ENCODE peak calls at places on chromosome 3, in four cellular contexts. One of them, this sample, is unnamed. For H3K27me3, the result is how much of the 10 kb centered on the place peaks cover.

GRCh38 chr3:60588806-60589205 is 662.4 kb downstream of the FHIT start:
- DNase-seq in Panc1: no peak
- DNase-seq in stomach: no peak
- DNase-seq in colonic mucosa: no peak
- DNase-seq in this sample: no peak

GRCh38 chr3:179921500-179921899 is 115.2 kb downstream of the PEX5L start:
- DNase-seq in colonic mucosa: no peak
- DNase-seq in stomach: no peak
- DNase-seq in Panc1: no peak
- DNase-seq in this sample: no peak

GRCh38 chr3:50623840-50624474 is 7.0 kb downstream of the MAPKAPK3 start:
- DNase-seq in colonic mucosa: no peak
- DNase-seq in stomach: no peak
- DNase-seq in Panc1: no peak
- DNase-seq in this sample: no peak

GRCh38 chr3:88321696-88322095 is 171.9 kb downstream of the C3orf38 start:
- DNase-seq in stomach: no peak
- DNase-seq in colonic mucosa: no peak
- DNase-seq in Panc1: no peak
- DNase-seq in this sample: no peak

GRCh38 chr3:15148614-15149013 is 49.7 kb upstream of the RBSN start:
- DNase-seq in Panc1: no peak
- DNase-seq in colonic mucosa: no peak
- DNase-seq in stomach: no peak
- DNase-seq in this sample: peak

GRCh38 chr3:57094011-57094535 is 33.6 kb downstream of the SPATA12 start:
- DNase-seq in Panc1: no peak
- DNase-seq in colonic mucosa: no peak
- DNase-seq in stomach: no peak
- DNase-seq in this sample: no peak

GRCh38 chr3:19146685-19147650 is 1.3 kb upstream of the KCNH8 start:
- DNase-seq in stomach: peak
- DNase-seq in colonic mucosa: peak
- DNase-seq in Panc1: no peak
- DNase-seq in this sample: peak

GRCh38 chr3:43087249-43087776 is 18.6 kb downstream of the POMGNT2 start:
- DNase-seq in colonic mucosa: no peak
- DNase-seq in stomach: no peak
- DNase-seq in Panc1: no peak
- DNase-seq in this sample: no peak

GRCh38 chr3:16945330-16945729 is 60.6 kb downstream of the PLCL2 start:
- DNase-seq in Panc1: no peak
- DNase-seq in colonic mucosa: no peak
- DNase-seq in stomach: no peak
- DNase-seq in this sample: no peak

GRCh38 chr3:135218304-135218703 is 423.2 kb downstream of the EPHB1 start:
- DNase-seq in stomach: no peak
- DNase-seq in colonic mucosa: no peak
- DNase-seq in Panc1: no peak
- DNase-seq in this sample: no peak

GRCh38 chr3:184338538-184338945 is 1.1 kb downstream of the FAM131A start:
- DNase-seq in colonic mucosa: no peak
- DNase-seq in stomach: peak
- DNase-seq in Panc1: no peak
- DNase-seq in this sample: no peak

GRCh38 chr3:190686011-190686410 is 172.1 kb downstream of the IL1RAP start:
- DNase-seq in colonic mucosa: no peak
- DNase-seq in stomach: no peak
- DNase-seq in Panc1: no peak
- DNase-seq in this sample: no peak

GRCh38 chr3:189272500-189273119 is 100.8 kb downstream of the TPRG1 start:
- DNase-seq in Panc1: no peak
- DNase-seq in stomach: no peak
- DNase-seq in colonic mucosa: no peak
- DNase-seq in this sample: no peak

GRCh38 chr3:180026997-180027396 is 9.7 kb downstream of the PEX5L start:
- DNase-seq in Panc1: no peak
- DNase-seq in stomach: no peak
- DNase-seq in colonic mucosa: no peak
- DNase-seq in this sample: no peak

GRCh38 chr3:191105418-191105817 is 93.6 kb upstream of the OSTN start:
- DNase-seq in stomach: no peak
- DNase-seq in Panc1: no peak
- DNase-seq in colonic mucosa: no peak
- DNase-seq in this sample: no peak

GRCh38 chr3:127747751-127748521 is 74.4 kb downstream of the MGLL start:
- DNase-seq in colonic mucosa: peak
- DNase-seq in Panc1: no peak
- DNase-seq in stomach: peak
- DNase-seq in this sample: no peak

GRCh38 chr3:8724108-8724752 is 9.4 kb upstream of the CAV3 start:
- DNase-seq in stomach: no peak
- DNase-seq in colonic mucosa: no peak
- DNase-seq in Panc1: no peak
- DNase-seq in this sample: no peak

GRCh38 chr3:72821170-72821781 is 27.0 kb downstream of the SHQ1 start:
- DNase-seq in colonic mucosa: peak
- DNase-seq in stomach: no peak
- DNase-seq in Panc1: no peak
- DNase-seq in this sample: peak

GRCh38 chr3:64815195-64815627 is 127.4 kb upstream of the ADAMTS9 start:
- DNase-seq in colonic mucosa: no peak
- DNase-seq in stomach: no peak
- DNase-seq in Panc1: no peak
- DNase-seq in this sample: no peak

GRCh38 chr3:65778966-65779365 is 259.8 kb downstream of the MAGI1 start:
- DNase-seq in stomach: no peak
- DNase-seq in colonic mucosa: no peak
- DNase-seq in Panc1: no peak
- DNase-seq in this sample: no peak

GRCh38 chr3:123385981-123386380 is 62.9 kb downstream of the ADCY5 start:
- DNase-seq in Panc1: no peak
- DNase-seq in stomach: no peak
- DNase-seq in colonic mucosa: no peak
- DNase-seq in this sample: no peak

GRCh38 chr3:49422379-49423248 is at the start of gene AMT:
- DNase-seq in colonic mucosa: peak
- DNase-seq in stomach: peak
- DNase-seq in Panc1: no peak
- DNase-seq in this sample: peak

GRCh38 chr3:159732172-159733111 is 256.2 kb upstream of the IL12A start:
- DNase-seq in Panc1: no peak
- DNase-seq in stomach: no peak
- DNase-seq in colonic mucosa: no peak
- DNase-seq in this sample: peak

GRCh38 chr3:97871206-97871605 is 49.4 kb downstream of the CRYBG3 start:
- DNase-seq in stomach: no peak
- DNase-seq in Panc1: no peak
- DNase-seq in colonic mucosa: no peak
- DNase-seq in this sample: no peak

GRCh38 chr3:127612966-127613365 is 14.8 kb downstream of the MCM2 start:
- DNase-seq in Panc1: no peak
- DNase-seq in stomach: no peak
- DNase-seq in colonic mucosa: no peak
- DNase-seq in this sample: no peak

GRCh38 chr3:51704511-51704950 is 2.3 kb upstream of the GRM2 start:
- DNase-seq in Panc1: no peak
- DNase-seq in stomach: no peak
- DNase-seq in colonic mucosa: no peak
- DNase-seq in this sample: no peak

GRCh38 chr3:69739204-69740102 is at the start of gene MITF:
- DNase-seq in colonic mucosa: peak
- DNase-seq in Panc1: peak
- DNase-seq in stomach: peak
- DNase-seq in this sample: peak

GRCh38 chr3:27311400-27311799 is 57.8 kb downstream of the NEK10 start:
- DNase-seq in colonic mucosa: no peak
- DNase-seq in stomach: no peak
- DNase-seq in Panc1: peak
- DNase-seq in this sample: no peak

GRCh38 chr3:193883551-193883950 is 252.4 kb upstream of the HES1 start:
- DNase-seq in colonic mucosa: no peak
- DNase-seq in stomach: no peak
- DNase-seq in Panc1: no peak
- DNase-seq in this sample: no peak

GRCh38 chr3:34012102-34012461 is 213.7 kb downstream of the PDCD6IP start:
- DNase-seq in Panc1: peak
- DNase-seq in colonic mucosa: no peak
- DNase-seq in stomach: no peak
- DNase-seq in this sample: peak

DNA sequence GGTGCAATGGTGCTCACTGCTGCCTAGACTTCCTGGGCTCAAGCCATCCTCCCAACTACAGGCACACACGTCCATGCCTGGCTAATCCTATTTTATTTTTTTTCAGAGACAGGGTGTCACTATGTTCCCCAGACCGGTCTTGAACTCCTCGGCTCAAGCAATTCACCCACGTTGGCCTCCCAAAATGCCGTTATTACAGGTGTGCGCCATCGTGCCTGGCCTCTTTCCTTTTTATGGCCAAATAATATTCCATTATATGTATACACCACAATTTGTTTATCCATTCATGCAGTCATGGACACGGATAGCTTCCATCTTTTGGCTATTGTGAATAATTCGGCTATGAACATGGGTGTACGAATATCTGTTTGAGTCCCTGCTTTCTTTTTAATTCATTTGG is 962 bp upstream of the NEK4 start:
- DNase-seq in colonic mucosa: no peak
- DNase-seq in Panc1: no peak
- DNase-seq in stomach: no peak
- DNase-seq in this sample: no peak
- H3K4me3 ChIP-seq in colonic mucosa: no peak
- H3K4me3 ChIP-seq in Panc1: no peak
- H3K4me3 ChIP-seq in stomach: peak
- H3K4me3 ChIP-seq in this sample: no peak

DNA sequence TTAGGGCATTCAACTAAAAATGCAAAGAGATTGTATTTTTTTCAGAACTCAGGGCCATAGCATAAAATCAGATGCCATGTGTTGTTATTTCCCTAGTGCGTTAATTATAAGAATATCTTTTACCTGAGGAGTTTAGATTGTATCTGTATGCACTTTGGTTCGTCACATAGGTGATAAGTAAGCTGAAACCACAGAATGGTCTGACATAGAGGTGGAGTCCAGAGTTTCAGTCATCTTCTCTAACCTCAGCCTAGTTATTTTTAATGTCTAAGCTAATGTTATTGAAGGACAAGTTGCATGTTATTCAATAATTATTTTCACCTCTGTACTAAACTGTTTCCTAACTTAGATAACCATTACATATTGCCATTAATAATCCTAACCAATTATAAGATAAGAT is 27.1 kb upstream of the CNTN4 start:
- DNase-seq in colonic mucosa: no peak
- DNase-seq in Panc1: no peak
- DNase-seq in stomach: no peak
- DNase-seq in this sample: no peak
- TF ChIP-seq CTCF in colonic mucosa: no peak
- TF ChIP-seq CTCF in Panc1: no peak
- TF ChIP-seq CTCF in stomach: no peak
- TF ChIP-seq CTCF in this sample: no peak

GRCh38 chr3:10647376-10647775 is 142.0 kb upstream of the ATP2B2 start:
- DNase-seq in Panc1: no peak
- DNase-seq in stomach: no peak
- DNase-seq in colonic mucosa: no peak
- DNase-seq in this sample: no peak
- H3K27me3 ChIP-seq in Panc1: under half
- H3K27me3 ChIP-seq in stomach: under half
- H3K27me3 ChIP-seq in colonic mucosa: under half
- H3K27me3 ChIP-seq in this sample: under half

DNA sequence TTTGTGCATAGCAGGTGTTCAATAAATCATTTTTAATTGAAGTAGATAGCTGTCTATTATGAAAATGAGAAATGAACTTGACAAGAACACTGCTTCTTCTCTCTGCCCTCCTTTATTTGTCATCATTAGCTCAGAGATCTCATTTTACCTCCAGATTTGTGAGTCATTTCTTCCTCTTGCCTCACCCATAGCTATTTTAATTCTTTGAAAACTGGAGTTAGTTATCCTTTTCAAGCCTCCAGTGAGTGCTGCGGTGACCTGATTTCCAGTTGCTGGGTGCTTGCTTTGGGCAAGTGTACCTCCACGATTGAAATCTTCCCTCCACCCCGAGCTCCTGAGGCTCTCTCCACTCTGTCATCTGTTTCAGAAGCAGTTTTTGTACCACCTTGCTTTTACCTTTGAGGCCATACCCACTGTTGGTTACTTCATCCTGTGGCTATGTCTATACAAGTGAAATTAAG is 114.6 kb downstream of the NFKBIZ start:
- DNase-seq in colonic mucosa: no peak
- DNase-seq in stomach: no peak
- DNase-seq in Panc1: no peak
- DNase-seq in this sample: no peak
- H3K4me3 ChIP-seq in colonic mucosa: no peak
- H3K4me3 ChIP-seq in stomach: no peak
- H3K4me3 ChIP-seq in Panc1: no peak
- H3K4me3 ChIP-seq in this sample: no peak

GRCh38 chr3:1693145-1693544 is 405.5 kb upstream of the CNTN4 start:
- DNase-seq in stomach: no peak
- DNase-seq in colonic mucosa: no peak
- DNase-seq in Panc1: no peak
- DNase-seq in this sample: no peak
- TF ChIP-seq CTCF in stomach: no peak
- TF ChIP-seq CTCF in colonic mucosa: no peak
- TF ChIP-seq CTCF in Panc1: no peak
- TF ChIP-seq CTCF in this sample: no peak

GRCh38 chr3:126390751-126391150 is 4.0 kb upstream of the CFAP100 start:
- DNase-seq in colonic mucosa: no peak
- DNase-seq in Panc1: no peak
- DNase-seq in stomach: peak
- DNase-seq in this sample: peak

GRCh38 chr3:126389792-126390142 is 4.9 kb upstream of the CFAP100 start:
- DNase-seq in Panc1: no peak
- DNase-seq in colonic mucosa: no peak
- DNase-seq in stomach: peak
- DNase-seq in this sample: no peak

GRCh38 chr3:126390201-126390600 is 4.5 kb upstream of the CFAP100 start:
- DNase-seq in Panc1: no peak
- DNase-seq in colonic mucosa: no peak
- DNase-seq in stomach: peak
- DNase-seq in this sample: no peak

GRCh38 chr3:126391631-126392030 is 3.1 kb upstream of the CFAP100 start:
- DNase-seq in colonic mucosa: no peak
- DNase-seq in stomach: peak
- DNase-seq in Panc1: no peak
- DNase-seq in this sample: no peak

GRCh38 chr3:126389112-126389791 is 5.5 kb upstream of the CFAP100 start:
- DNase-seq in colonic mucosa: peak
- DNase-seq in stomach: peak
- DNase-seq in Panc1: peak
- DNase-seq in this sample: peak
- H3K27me3 ChIP-seq in colonic mucosa: under half
- H3K27me3 ChIP-seq in stomach: under half
- H3K27me3 ChIP-seq in Panc1: under half
- H3K27me3 ChIP-seq in this sample: under half

GRCh38 chr3:143847787-143848631 is at the start of gene SLC9A9:
- DNase-seq in colonic mucosa: peak
- DNase-seq in Panc1: no peak
- DNase-seq in stomach: peak
- DNase-seq in this sample: no peak
- H3K4me3 ChIP-seq in colonic mucosa: peak
- H3K4me3 ChIP-seq in Panc1: peak
- H3K4me3 ChIP-seq in stomach: peak
- H3K4me3 ChIP-seq in this sample: peak